ENCODE peak calls at places on chromosome X, in ten cellular contexts. R, P, D, A, U, V, S, X, G and H are unnamed samples.
A peak's percentile ranks its signal among the peaks of the same experiment; 100 is the strongest.

GRCh38 chrX:131728295-131729145 is 184.6 kb downstream of the OR13H1 start:
- DNase-seq in R (peak; percentile 81), P (peak; percentile 80), D (peak; percentile 91), A (no peak), U (peak; percentile 85), V (peak; percentile 76), S (peak; percentile 84), X (no peak), G (no peak), H (no peak)

GRCh38 chrX:101220881-101221280 is 1.3 kb downstream of the DRP2 start:
- DNase-seq in R (no peak), P (no peak), D (no peak), A (no peak), U (peak; percentile 30), V (no peak), S (no peak), X (no peak), G (no peak), H (no peak)

GRCh38 chrX:113580486-113580885 is 739.9 kb upstream of the AMOT start:
- DNase-seq in R (no peak), P (no peak), D (no peak), A (no peak), U (no peak), V (no peak), S (no peak), X (no peak), G (no peak), H (no peak)

GRCh38 chrX:30659421-30659820 is 6.2 kb downstream of the GK start:
- DNase-seq in R (no peak), P (no peak), D (no peak), A (no peak), U (no peak), V (peak; percentile 27), S (no peak), X (no peak), G (no peak), H (no peak)

GRCh38 chrX:39152106-39152649 is 350.9 kb downstream of the MID1IP1 start:
- DNase-seq in R (no peak), P (peak; percentile 61), D (no peak), A (peak; percentile 76), U (peak; percentile 49), V (peak; percentile 14), S (no peak), X (no peak), G (no peak), H (no peak)

GRCh38 chrX:43224496-43224895 is 431.6 kb upstream of the MAOA start:
- DNase-seq in R (no peak), P (no peak), D (no peak), A (no peak), U (no peak), V (no peak), S (no peak), X (no peak), G (no peak), H (no peak)

GRCh38 chrX:262391-262909 is 18.7 kb upstream of the PLCXD1 start:
- DNase-seq in R (no peak), P (peak; percentile 29), D (peak; percentile 44), A (no peak), U (no peak), V (peak; percentile 70), S (no peak), X (no peak), G (peak; percentile 68), H (no peak)

GRCh38 chrX:6226053-6226645 is 2.5 kb downstream of the NLGN4X start:
- DNase-seq in R (peak; percentile 28), P (no peak), D (no peak), A (no peak), U (no peak), V (no peak), S (no peak), X (no peak), G (no peak), H (no peak)

GRCh38 chrX:72304877-72305276 is 837 bp downstream of the CITED1 start:
- DNase-seq in R (no peak), P (no peak), D (no peak), A (no peak), U (no peak), V (no peak), S (no peak), X (no peak), G (no peak), H (no peak)

GRCh38 chrX:10628906-10629305 is 8.5 kb upstream of the MID1 start:
- DNase-seq in R (no peak), P (no peak), D (no peak), A (no peak), U (no peak), V (no peak), S (no peak), X (no peak), G (no peak), H (no peak)

GRCh38 chrX:1167466-1167865 is 45.0 kb downstream of the CRLF2 start:
- DNase-seq in R (no peak), P (no peak), D (no peak), A (no peak), U (no peak), V (peak; percentile 49), S (no peak), X (peak; percentile 39), G (no peak), H (no peak)

GRCh38 chrX:114959729-114960128 is 57.7 kb downstream of the IL13RA2 start:
- DNase-seq in R (no peak), P (no peak), D (no peak), A (no peak), U (no peak), V (peak; percentile 1), S (no peak), X (no peak), G (no peak), H (no peak)

GRCh38 chrX:69085826-69086225 is 79.4 kb downstream of the PJA1 start:
- DNase-seq in R (no peak), P (no peak), D (no peak), A (no peak), U (no peak), V (no peak), S (no peak), X (no peak), G (no peak), H (no peak)

GRCh38 chrX:74232859-74233258 is 71.1 kb upstream of the ZCCHC13 start:
- DNase-seq in R (no peak), P (no peak), D (no peak), A (no peak), U (no peak), V (peak; percentile 43), S (no peak), X (no peak), G (peak; percentile 27), H (no peak)

GRCh38 chrX:131841496-131842410 is 181.3 kb upstream of the STK26 start:
- DNase-seq in R (no peak), P (peak; percentile 47), D (no peak), A (no peak), U (peak; percentile 17), V (peak; percentile 66), S (no peak), X (no peak), G (peak; percentile 50), H (no peak)

GRCh38 chrX:97907791-97908190 is 1024.1 kb downstream of the RPA4 start:
- DNase-seq in R (no peak), P (no peak), D (no peak), A (no peak), U (no peak), V (no peak), S (no peak), X (no peak), G (no peak), H (no peak)

GRCh38 chrX:96909291-96909690 is 25.6 kb downstream of the RPA4 start:
- DNase-seq in R (no peak), P (no peak), D (no peak), A (no peak), U (no peak), V (no peak), S (no peak), X (no peak), G (no peak), H (no peak)

GRCh38 chrX:17459008-17459407 is 84.0 kb downstream of the NHS start:
- DNase-seq in R (peak; percentile 30), P (peak; percentile 32), D (peak; percentile 77), A (no peak), U (no peak), V (no peak), S (no peak), X (no peak), G (no peak), H (peak; percentile 35)
- TF ChIP-seq EP300 in R (no peak), P (no peak), D (no peak), A (no peak), U (no peak), V (no peak), S (no peak), X (no peak), G (no peak), H (no peak)

GRCh38 chrX:129125515-129125914 is 397.8 kb downstream of the SMARCA1 start:
- DNase-seq in R (no peak), P (no peak), D (no peak), A (no peak), U (no peak), V (no peak), S (no peak), X (no peak), G (peak; percentile 21), H (no peak)
- TF ChIP-seq CTCF in R (no peak), P (no peak), D (no peak), A (no peak), U (no peak), V (no peak), S (no peak), X (no peak), G (no peak), H (no peak)

GRCh38 chrX:134462927-134463326 is 3.0 kb downstream of the HPRT1 start:
- DNase-seq in R (no peak), P (no peak), D (no peak), A (no peak), U (no peak), V (no peak), S (no peak), X (no peak), G (peak; percentile 5), H (no peak)

GRCh38 chrX:134457708-134458107 is 2.3 kb upstream of the HPRT1 start:
- DNase-seq in R (no peak), P (no peak), D (no peak), A (no peak), U (no peak), V (no peak), S (no peak), X (no peak), G (no peak), H (no peak)

GRCh38 chrX:134460861-134461218 is 875 bp downstream of the HPRT1 start:
- DNase-seq in R (no peak), P (no peak), D (no peak), A (no peak), U (no peak), V (peak; percentile 20), S (no peak), X (no peak), G (no peak), H (no peak)

GRCh38 chrX:134459683-134460004 is 321 bp upstream of the HPRT1 start:
- DNase-seq in R (no peak), P (no peak), D (no peak), A (no peak), U (no peak), V (peak; percentile 63), S (no peak), X (no peak), G (peak; percentile 8), H (no peak)

GRCh38 chrX:134460005-134460860 is at the start of gene HPRT1:
- DNase-seq in R (peak; percentile 74), P (peak; percentile 87), D (peak; percentile 87), A (peak; percentile 83), U (peak; percentile 87), V (peak; percentile 79), S (no peak), X (peak; percentile 92), G (peak; percentile 35), H (peak; percentile 51)
- TF ChIP-seq POLR2A in R (peak; percentile 61), P (no peak), D (no peak), A (no peak), U (peak; percentile 38), V (peak; percentile 36), S (peak; percentile 87), X (no peak), G (no peak), H (peak; percentile 38)

GRCh38 chrX:67780694-67781109 is 236.9 kb downstream of the AR start:
- DNase-seq in R (peak; percentile 80), P (peak; percentile 36), D (peak; percentile 77), A (peak; percentile 74), U (peak; percentile 27), V (peak; percentile 46), S (no peak), X (no peak), G (no peak), H (peak; percentile 46)
- TF ChIP-seq EP300 in R (no peak), P (no peak), D (no peak), A (no peak), U (no peak), V (no peak), S (no peak), X (no peak), G (no peak), H (peak; percentile 57)